ENCODE peak calls at places on chromosomes 6 and 20, in nine cellular contexts. One of them, this sample, is unnamed.

GRCh38 chr6:14827366-14827765 is 418.5 kb upstream of the JARID2 start:
- DNase-seq in heart right ventricle: no peak
- DNase-seq in GM23338: no peak
- DNase-seq in GM13976: no peak
- DNase-seq in NB4: peak; percentile 34
- DNase-seq in right atrium auricular region: no peak
- DNase-seq in transverse colon: no peak
- DNase-seq in WERI-Rb-1: peak; percentile 49
- DNase-seq in CD4-positive, alpha-beta T cell: no peak
- DNase-seq in this sample: no peak

GRCh38 chr6:54282186-54282585 is 26.1 kb upstream of the TINAG start:
- DNase-seq in heart right ventricle: no peak
- DNase-seq in GM23338: no peak
- DNase-seq in GM13976: no peak
- DNase-seq in NB4: no peak
- DNase-seq in right atrium auricular region: no peak
- DNase-seq in transverse colon: no peak
- DNase-seq in WERI-Rb-1: no peak
- DNase-seq in CD4-positive, alpha-beta T cell: no peak
- DNase-seq in this sample: no peak

GRCh38 chr20:3696200-3696599 is 14.4 kb upstream of the ADAM33 start:
- DNase-seq in heart right ventricle: no peak
- DNase-seq in GM23338: peak; percentile 62
- DNase-seq in GM13976: no peak
- DNase-seq in NB4: peak; percentile 47
- DNase-seq in right atrium auricular region: no peak
- DNase-seq in transverse colon: no peak
- DNase-seq in WERI-Rb-1: no peak
- DNase-seq in CD4-positive, alpha-beta T cell: no peak
- DNase-seq in this sample: no peak

GRCh38 chr6:27726620-27727023 is 185.6 kb downstream of the OR2B2 start:
- DNase-seq in heart right ventricle: no peak
- DNase-seq in GM23338: peak; percentile 73
- DNase-seq in GM13976: no peak
- DNase-seq in NB4: no peak
- DNase-seq in right atrium auricular region: no peak
- DNase-seq in transverse colon: no peak
- DNase-seq in WERI-Rb-1: no peak
- DNase-seq in CD4-positive, alpha-beta T cell: no peak
- DNase-seq in this sample: no peak

GRCh38 chr6:105459884-105460283 is 57.0 kb upstream of the PREP start:
- DNase-seq in heart right ventricle: no peak
- DNase-seq in GM23338: no peak
- DNase-seq in GM13976: no peak
- DNase-seq in NB4: peak; percentile 49
- DNase-seq in right atrium auricular region: no peak
- DNase-seq in transverse colon: no peak
- DNase-seq in WERI-Rb-1: no peak
- DNase-seq in CD4-positive, alpha-beta T cell: no peak
- DNase-seq in this sample: no peak

GRCh38 chr6:144285798-144286502 is 815 bp downstream of the UTRN start:
- DNase-seq in heart right ventricle: peak; percentile 85
- DNase-seq in GM23338: peak; percentile 65
- DNase-seq in GM13976: peak; percentile 62
- DNase-seq in NB4: peak; percentile 81
- DNase-seq in right atrium auricular region: peak; percentile 89
- DNase-seq in transverse colon: peak; percentile 78
- DNase-seq in WERI-Rb-1: peak; percentile 58
- DNase-seq in CD4-positive, alpha-beta T cell: no peak
- DNase-seq in this sample: peak; percentile 78

GRCh38 chr20:1827974-1828785 is 67.0 kb upstream of the SIRPA start:
- DNase-seq in heart right ventricle: peak; percentile 60
- DNase-seq in GM23338: no peak
- DNase-seq in GM13976: no peak
- DNase-seq in NB4: no peak
- DNase-seq in right atrium auricular region: peak; percentile 79
- DNase-seq in transverse colon: peak; percentile 65
- DNase-seq in WERI-Rb-1: no peak
- DNase-seq in CD4-positive, alpha-beta T cell: no peak
- DNase-seq in this sample: no peak

GRCh38 chr6:68343901-68344300 is 291.2 kb upstream of the ADGRB3 start:
- DNase-seq in heart right ventricle: no peak
- DNase-seq in GM23338: peak; percentile 91
- DNase-seq in GM13976: no peak
- DNase-seq in NB4: peak; percentile 59
- DNase-seq in right atrium auricular region: no peak
- DNase-seq in transverse colon: no peak
- DNase-seq in WERI-Rb-1: peak; percentile 73
- DNase-seq in CD4-positive, alpha-beta T cell: no peak
- DNase-seq in this sample: peak; percentile 37

GRCh38 chr6:152170702-152171667 is 363.5 kb downstream of the ESR1 start:
- DNase-seq in heart right ventricle: no peak
- DNase-seq in GM23338: peak; percentile 6
- DNase-seq in GM13976: peak; percentile 59
- DNase-seq in NB4: no peak
- DNase-seq in right atrium auricular region: no peak
- DNase-seq in transverse colon: no peak
- DNase-seq in WERI-Rb-1: no peak
- DNase-seq in CD4-positive, alpha-beta T cell: no peak
- DNase-seq in this sample: no peak

GRCh38 chr6:71107935-71108420 is 151.1 kb upstream of the B3GAT2 start:
- DNase-seq in heart right ventricle: no peak
- DNase-seq in GM23338: no peak
- DNase-seq in GM13976: no peak
- DNase-seq in NB4: no peak
- DNase-seq in right atrium auricular region: no peak
- DNase-seq in transverse colon: no peak
- DNase-seq in WERI-Rb-1: no peak
- DNase-seq in CD4-positive, alpha-beta T cell: no peak
- DNase-seq in this sample: no peak

GRCh38 chr6:93468291-93468690 is 48.9 kb upstream of the EPHA7 start:
- DNase-seq in heart right ventricle: no peak
- DNase-seq in GM23338: peak; percentile 68
- DNase-seq in GM13976: no peak
- DNase-seq in NB4: no peak
- DNase-seq in right atrium auricular region: no peak
- DNase-seq in transverse colon: no peak
- DNase-seq in WERI-Rb-1: no peak
- DNase-seq in CD4-positive, alpha-beta T cell: no peak
- DNase-seq in this sample: no peak

GRCh38 chr6:143038845-143039244 is 21.8 kb upstream of the AIG1 start:
- DNase-seq in heart right ventricle: no peak
- DNase-seq in GM23338: no peak
- DNase-seq in GM13976: no peak
- DNase-seq in NB4: no peak
- DNase-seq in right atrium auricular region: no peak
- DNase-seq in transverse colon: no peak
- DNase-seq in WERI-Rb-1: no peak
- DNase-seq in CD4-positive, alpha-beta T cell: no peak
- DNase-seq in this sample: no peak

GRCh38 chr20:25049261-25050060 is 8.5 kb downstream of the ACSS1 start:
- DNase-seq in heart right ventricle: no peak
- DNase-seq in GM23338: no peak
- DNase-seq in GM13976: no peak
- DNase-seq in NB4: no peak
- DNase-seq in right atrium auricular region: no peak
- DNase-seq in transverse colon: peak; percentile 4
- DNase-seq in WERI-Rb-1: no peak
- DNase-seq in CD4-positive, alpha-beta T cell: no peak
- DNase-seq in this sample: no peak

GRCh38 chr6:17394192-17394611 is 807 bp downstream of the CAP2 start:
- DNase-seq in heart right ventricle: peak; percentile 23
- DNase-seq in GM23338: peak; percentile 87
- DNase-seq in GM13976: no peak
- DNase-seq in NB4: peak; percentile 28
- DNase-seq in right atrium auricular region: peak; percentile 60
- DNase-seq in transverse colon: peak; percentile 51
- DNase-seq in WERI-Rb-1: peak; percentile 42
- DNase-seq in CD4-positive, alpha-beta T cell: no peak
- DNase-seq in this sample: peak; percentile 57

GRCh38 chr6:169282043-169282442 is 28.4 kb upstream of the THBS2 start:
- DNase-seq in heart right ventricle: no peak
- DNase-seq in GM23338: no peak
- DNase-seq in GM13976: no peak
- DNase-seq in NB4: no peak
- DNase-seq in right atrium auricular region: no peak
- DNase-seq in transverse colon: no peak
- DNase-seq in WERI-Rb-1: no peak
- DNase-seq in CD4-positive, alpha-beta T cell: no peak
- DNase-seq in this sample: no peak

GRCh38 chr6:170131351-170131750 is 159.5 kb downstream of the DLL1 start:
- DNase-seq in heart right ventricle: no peak
- DNase-seq in GM23338: no peak
- DNase-seq in GM13976: no peak
- DNase-seq in NB4: no peak
- DNase-seq in right atrium auricular region: no peak
- DNase-seq in transverse colon: no peak
- DNase-seq in WERI-Rb-1: no peak
- DNase-seq in CD4-positive, alpha-beta T cell: no peak
- DNase-seq in this sample: no peak

GRCh38 chr20:60071965-60072364 is 113.7 kb downstream of the CDH26 start:
- DNase-seq in heart right ventricle: no peak
- DNase-seq in GM23338: no peak
- DNase-seq in GM13976: no peak
- DNase-seq in NB4: no peak
- DNase-seq in right atrium auricular region: no peak
- DNase-seq in transverse colon: no peak
- DNase-seq in WERI-Rb-1: no peak
- DNase-seq in CD4-positive, alpha-beta T cell: no peak
- DNase-seq in this sample: no peak

GRCh38 chr20:22678678-22679077 is 94.3 kb upstream of the FOXA2 start:
- DNase-seq in heart right ventricle: no peak
- DNase-seq in GM23338: no peak
- DNase-seq in GM13976: no peak
- DNase-seq in NB4: no peak
- DNase-seq in right atrium auricular region: peak; percentile 28
- DNase-seq in transverse colon: no peak
- DNase-seq in WERI-Rb-1: no peak
- DNase-seq in CD4-positive, alpha-beta T cell: no peak
- DNase-seq in this sample: no peak

GRCh38 chr20:4153251-4153650 is 137.9 kb upstream of the RNF24 start:
- DNase-seq in heart right ventricle: no peak
- DNase-seq in GM23338: no peak
- DNase-seq in GM13976: no peak
- DNase-seq in NB4: no peak
- DNase-seq in right atrium auricular region: no peak
- DNase-seq in transverse colon: peak; percentile 32
- DNase-seq in WERI-Rb-1: no peak
- DNase-seq in CD4-positive, alpha-beta T cell: no peak
- DNase-seq in this sample: no peak

GRCh38 chr6:137222376-137222775 is 3.2 kb upstream of the IFNGR1 start:
- DNase-seq in heart right ventricle: no peak
- DNase-seq in GM23338: no peak
- DNase-seq in GM13976: no peak
- DNase-seq in NB4: peak; percentile 87
- DNase-seq in right atrium auricular region: no peak
- DNase-seq in transverse colon: no peak
- DNase-seq in WERI-Rb-1: no peak
- DNase-seq in CD4-positive, alpha-beta T cell: no peak
- DNase-seq in this sample: no peak

GRCh38 chr20:47352332-47353223 is 3.9 kb downstream of the ZMYND8 start:
- DNase-seq in heart right ventricle: peak; percentile 58
- DNase-seq in GM23338: peak; percentile 52
- DNase-seq in GM13976: no peak
- DNase-seq in NB4: no peak
- DNase-seq in right atrium auricular region: no peak
- DNase-seq in transverse colon: peak; percentile 32
- DNase-seq in WERI-Rb-1: no peak
- DNase-seq in CD4-positive, alpha-beta T cell: no peak
- DNase-seq in this sample: no peak

GRCh38 chr6:26196846-26197683 is 109.8 kb downstream of the HFE start:
- DNase-seq in heart right ventricle: peak; percentile 51
- DNase-seq in GM23338: peak; percentile 86
- DNase-seq in GM13976: peak; percentile 87
- DNase-seq in NB4: peak; percentile 97
- DNase-seq in right atrium auricular region: peak; percentile 85
- DNase-seq in transverse colon: peak; percentile 84
- DNase-seq in WERI-Rb-1: no peak
- DNase-seq in CD4-positive, alpha-beta T cell: peak; percentile 69
- DNase-seq in this sample: peak; percentile 65

GRCh38 chr6:45378324-45378926 is 691 bp upstream of the SUPT3H start:
- DNase-seq in heart right ventricle: peak; percentile 45
- DNase-seq in GM23338: no peak
- DNase-seq in GM13976: peak; percentile 25
- DNase-seq in NB4: no peak
- DNase-seq in right atrium auricular region: no peak
- DNase-seq in transverse colon: no peak
- DNase-seq in WERI-Rb-1: no peak
- DNase-seq in CD4-positive, alpha-beta T cell: no peak
- DNase-seq in this sample: no peak
- TF ChIP-seq CTCF in heart right ventricle: no peak
- TF ChIP-seq CTCF in GM23338: no peak
- TF ChIP-seq CTCF in GM13976: no peak
- TF ChIP-seq CTCF in NB4: no peak
- TF ChIP-seq CTCF in right atrium auricular region: no peak
- TF ChIP-seq CTCF in transverse colon: no peak
- TF ChIP-seq CTCF in WERI-Rb-1: no peak
- TF ChIP-seq CTCF in CD4-positive, alpha-beta T cell: no peak
- TF ChIP-seq CTCF in this sample: no peak

GRCh38 chr20:44195613-44196012 is 8.6 kb upstream of the JPH2 start:
- DNase-seq in heart right ventricle: no peak
- DNase-seq in GM23338: no peak
- DNase-seq in GM13976: no peak
- DNase-seq in NB4: no peak
- DNase-seq in right atrium auricular region: no peak
- DNase-seq in transverse colon: no peak
- DNase-seq in WERI-Rb-1: no peak
- DNase-seq in CD4-positive, alpha-beta T cell: no peak
- DNase-seq in this sample: no peak
- TF ChIP-seq CTCF in heart right ventricle: no peak
- TF ChIP-seq CTCF in GM23338: no peak
- TF ChIP-seq CTCF in GM13976: no peak
- TF ChIP-seq CTCF in NB4: no peak
- TF ChIP-seq CTCF in right atrium auricular region: no peak
- TF ChIP-seq CTCF in transverse colon: no peak
- TF ChIP-seq CTCF in WERI-Rb-1: no peak
- TF ChIP-seq CTCF in CD4-positive, alpha-beta T cell: no peak
- TF ChIP-seq CTCF in this sample: no peak

GRCh38 chr20:36065427-36065998 is 89.0 kb upstream of the EPB41L1 start:
- DNase-seq in heart right ventricle: no peak
- DNase-seq in GM23338: no peak
- DNase-seq in GM13976: no peak
- DNase-seq in NB4: no peak
- DNase-seq in right atrium auricular region: no peak
- DNase-seq in transverse colon: no peak
- DNase-seq in WERI-Rb-1: no peak
- DNase-seq in CD4-positive, alpha-beta T cell: no peak
- DNase-seq in this sample: no peak
- TF ChIP-seq CTCF in heart right ventricle: no peak
- TF ChIP-seq CTCF in GM23338: no peak
- TF ChIP-seq CTCF in GM13976: no peak
- TF ChIP-seq CTCF in NB4: no peak
- TF ChIP-seq CTCF in right atrium auricular region: no peak
- TF ChIP-seq CTCF in transverse colon: no peak
- TF ChIP-seq CTCF in WERI-Rb-1: no peak
- TF ChIP-seq CTCF in CD4-positive, alpha-beta T cell: no peak
- TF ChIP-seq CTCF in this sample: no peak

DNA sequence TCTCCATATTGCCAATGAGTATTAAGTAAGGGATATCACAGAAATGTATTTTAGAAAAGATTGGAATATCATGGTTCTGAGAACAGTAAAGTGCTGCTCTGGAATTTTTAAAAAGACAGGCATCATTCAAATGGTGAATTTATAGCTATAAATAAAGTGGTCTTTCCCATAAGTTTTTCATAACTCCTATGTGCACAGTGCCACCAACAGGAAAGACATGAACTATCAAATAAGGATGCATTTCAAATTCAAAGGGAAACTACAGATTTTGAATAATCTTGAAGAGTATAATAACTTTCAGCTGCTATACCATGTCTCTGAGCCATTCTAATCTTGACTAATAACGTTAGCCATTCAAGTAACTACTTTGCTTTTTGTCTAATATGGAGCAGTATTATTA is 456.8 kb upstream of the GJE1 start:
- DNase-seq in heart right ventricle: no peak
- DNase-seq in GM23338: no peak
- DNase-seq in GM13976: no peak
- DNase-seq in NB4: peak; percentile 9
- DNase-seq in right atrium auricular region: no peak
- DNase-seq in transverse colon: no peak
- DNase-seq in WERI-Rb-1: no peak
- DNase-seq in CD4-positive, alpha-beta T cell: no peak
- DNase-seq in this sample: no peak
- TF ChIP-seq CTCF in heart right ventricle: peak; percentile 47
- TF ChIP-seq CTCF in GM23338: no peak
- TF ChIP-seq CTCF in GM13976: no peak
- TF ChIP-seq CTCF in NB4: no peak
- TF ChIP-seq CTCF in right atrium auricular region: peak; percentile 51
- TF ChIP-seq CTCF in transverse colon: no peak
- TF ChIP-seq CTCF in WERI-Rb-1: no peak
- TF ChIP-seq CTCF in CD4-positive, alpha-beta T cell: no peak
- TF ChIP-seq CTCF in this sample: no peak